ENCODE peak calls at places on chromosomes 13 and 19, in eight cellular contexts. C is thoracic aorta; R is substantia nigra; V is heart right ventricle; X is CD4-positive, alpha-beta memory T cell; Y is right atrium auricular region; U is CD4-positive, CD25-positive, alpha-beta regulatory T cell; N is dorsolateral prefrontal cortex. S is an unnamed sample.
A peak's percentile ranks its signal among the peaks of the same experiment; 100 is the strongest.

GRCh38 chr19:32688315-32688714 is 3.3 kb upstream of the NUDT19 start:
- DNase-seq in C (no peak), R (no peak), V (no peak), X (no peak), Y (no peak), U (no peak), N (no peak), S (no peak)

GRCh38 chr19:3593156-3593555 is 7.9 kb downstream of the GIPC3 start:
- DNase-seq in C (no peak), R (no peak), V (no peak), X (no peak), Y (no peak), U (no peak), N (no peak), S (no peak)

GRCh38 chr13:44853641-44854040 is 135.6 kb downstream of the NUFIP1 start:
- DNase-seq in C (no peak), R (no peak), V (no peak), X (no peak), Y (peak; percentile 16), U (no peak), N (no peak), S (no peak)

GRCh38 chr13:36332986-36333385 is 13.2 kb downstream of the SPART start:
- DNase-seq in C (no peak), R (no peak), V (no peak), X (no peak), Y (no peak), U (no peak), N (no peak), S (no peak)

GRCh38 chr19:46192990-46193650 is 36.4 kb upstream of the IGFL1 start:
- DNase-seq in C (no peak), R (no peak), V (no peak), X (no peak), Y (peak; percentile 80), U (no peak), N (peak; percentile 21), S (no peak)

GRCh38 chr19:31519216-31519615 is 170.0 kb upstream of the TSHZ3 start:
- DNase-seq in C (no peak), R (no peak), V (no peak), X (no peak), Y (peak; percentile 13), U (no peak), N (no peak), S (no peak)

GRCh38 chr13:44309771-44310767 is 63.6 kb upstream of the SERP2 start:
- DNase-seq in C (no peak), R (no peak), V (peak; percentile 54), X (no peak), Y (peak; percentile 68), U (no peak), N (no peak), S (no peak)

GRCh38 chr13:52454459-52454824 is 836 bp upstream of the CKAP2 start:
- DNase-seq in C (no peak), R (no peak), V (no peak), X (peak; percentile 58), Y (no peak), U (no peak), N (no peak), S (no peak)

GRCh38 chr19:16825312-16826168 is 3.7 kb upstream of the SIN3B start:
- DNase-seq in C (no peak), R (no peak), V (peak; percentile 70), X (no peak), Y (peak; percentile 75), U (no peak), N (peak; percentile 62), S (peak; percentile 59)

GRCh38 chr19:6779204-6779603 is 6.7 kb downstream of the VAV1 start:
- DNase-seq in C (no peak), R (no peak), V (no peak), X (no peak), Y (no peak), U (no peak), N (no peak), S (no peak)

GRCh38 chr19:46287585-46287984 is 9.3 kb upstream of the HIF3A start:
- DNase-seq in C (no peak), R (no peak), V (no peak), X (no peak), Y (no peak), U (no peak), N (no peak), S (no peak)

GRCh38 chr13:19634129-19634740 is 776 bp downstream of the MPHOSPH8 start:
- DNase-seq in C (no peak), R (peak; percentile 14), V (no peak), X (no peak), Y (no peak), U (no peak), N (peak; percentile 51), S (no peak)

GRCh38 chr19:13781547-13781946 is 7.3 kb downstream of the C19orf53 start:
- DNase-seq in C (peak; percentile 77), R (no peak), V (peak; percentile 86), X (no peak), Y (peak; percentile 93), U (no peak), N (peak; percentile 43), S (no peak)

GRCh38 chr13:110372676-110373075 is 65.6 kb downstream of the COL4A2 start:
- DNase-seq in C (no peak), R (no peak), V (no peak), X (no peak), Y (no peak), U (no peak), N (no peak), S (no peak)

GRCh38 chr13:113630804-113631203 is 27.2 kb downstream of the ATP4B start:
- DNase-seq in C (no peak), R (no peak), V (no peak), X (no peak), Y (no peak), U (no peak), N (no peak), S (no peak)

GRCh38 chr19:15666186-15666585 is 6.7 kb upstream of the CYP4F12 start:
- DNase-seq in C (no peak), R (no peak), V (no peak), X (no peak), Y (no peak), U (no peak), N (no peak), S (no peak)

GRCh38 chr13:108700421-108701170 is 71.2 kb downstream of the MYO16 start:
- DNase-seq in C (no peak), R (no peak), V (no peak), X (no peak), Y (no peak), U (no peak), N (no peak), S (no peak)

GRCh38 chr19:49559443-49559842 is 20.9 kb downstream of the NOSIP start:
- DNase-seq in C (no peak), R (no peak), V (no peak), X (no peak), Y (no peak), U (no peak), N (no peak), S (no peak)
- H3K27ac ChIP-seq in C (no peak overlapping the region), R (peak overlapping the region; percentile 81), V (no peak overlapping the region), X (peak overlapping the region; percentile 73), Y (no peak overlapping the region), U (peak overlapping the region; percentile 79), N (peak overlapping the region; percentile 85), S (peak overlapping the region; percentile 55)

DNA sequence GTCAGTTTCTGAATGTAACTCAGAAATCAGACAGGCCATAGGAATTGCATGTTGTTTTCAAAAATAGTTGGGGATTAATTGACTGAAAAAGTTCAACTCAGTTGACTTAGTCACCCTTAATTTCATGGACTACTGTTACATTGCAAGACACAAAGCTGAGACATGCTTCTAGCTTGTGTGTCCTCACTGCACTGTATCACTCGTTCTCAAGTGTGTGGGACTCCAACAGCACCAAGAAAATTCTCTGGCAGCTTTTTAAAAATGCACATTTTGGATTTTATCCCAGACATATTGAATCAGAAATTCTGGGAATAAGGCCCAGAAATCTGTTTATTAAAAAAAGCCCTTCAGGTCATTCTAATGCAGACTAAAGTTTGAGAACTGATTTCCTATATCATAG is 1485.4 kb downstream of the PCDH9 start:
- DNase-seq in C (no peak), R (no peak), V (no peak), X (no peak), Y (no peak), U (no peak), N (no peak), S (no peak)
- H3K27ac ChIP-seq in C (no peak overlapping the region), R (no peak overlapping the region), V (no peak overlapping the region), X (no peak overlapping the region), Y (no peak overlapping the region), U (no peak overlapping the region), N (no peak overlapping the region), S (no peak overlapping the region)

GRCh38 chr13:79668353-79668752 is 187.4 kb downstream of the NDFIP2 start:
- DNase-seq in C (no peak), R (no peak), V (no peak), X (no peak), Y (no peak), U (no peak), N (no peak), S (no peak)
- H3K27ac ChIP-seq in C (no peak overlapping the region), R (no peak overlapping the region), V (no peak overlapping the region), X (no peak overlapping the region), Y (no peak overlapping the region), U (no peak overlapping the region), N (no peak overlapping the region), S (no peak overlapping the region)

GRCh38 chr13:50460366-50460765 is 383.1 kb downstream of the DLEU7 start:
- DNase-seq in C (no peak), R (no peak), V (no peak), X (no peak), Y (no peak), U (no peak), N (no peak), S (no peak)

GRCh38 chr13:50459658-50460057 is 383.8 kb downstream of the DLEU7 start:
- DNase-seq in C (no peak), R (no peak), V (no peak), X (no peak), Y (no peak), U (no peak), N (no peak), S (no peak)

GRCh38 chr13:50459046-50459445 is 384.4 kb downstream of the DLEU7 start:
- DNase-seq in C (no peak), R (no peak), V (no peak), X (no peak), Y (no peak), U (no peak), N (no peak), S (no peak)

GRCh38 chr13:50456111-50456510 is 387.4 kb downstream of the DLEU7 start:
- DNase-seq in C (no peak), R (no peak), V (no peak), X (no peak), Y (no peak), U (no peak), N (no peak), S (peak; percentile 9)

DNA sequence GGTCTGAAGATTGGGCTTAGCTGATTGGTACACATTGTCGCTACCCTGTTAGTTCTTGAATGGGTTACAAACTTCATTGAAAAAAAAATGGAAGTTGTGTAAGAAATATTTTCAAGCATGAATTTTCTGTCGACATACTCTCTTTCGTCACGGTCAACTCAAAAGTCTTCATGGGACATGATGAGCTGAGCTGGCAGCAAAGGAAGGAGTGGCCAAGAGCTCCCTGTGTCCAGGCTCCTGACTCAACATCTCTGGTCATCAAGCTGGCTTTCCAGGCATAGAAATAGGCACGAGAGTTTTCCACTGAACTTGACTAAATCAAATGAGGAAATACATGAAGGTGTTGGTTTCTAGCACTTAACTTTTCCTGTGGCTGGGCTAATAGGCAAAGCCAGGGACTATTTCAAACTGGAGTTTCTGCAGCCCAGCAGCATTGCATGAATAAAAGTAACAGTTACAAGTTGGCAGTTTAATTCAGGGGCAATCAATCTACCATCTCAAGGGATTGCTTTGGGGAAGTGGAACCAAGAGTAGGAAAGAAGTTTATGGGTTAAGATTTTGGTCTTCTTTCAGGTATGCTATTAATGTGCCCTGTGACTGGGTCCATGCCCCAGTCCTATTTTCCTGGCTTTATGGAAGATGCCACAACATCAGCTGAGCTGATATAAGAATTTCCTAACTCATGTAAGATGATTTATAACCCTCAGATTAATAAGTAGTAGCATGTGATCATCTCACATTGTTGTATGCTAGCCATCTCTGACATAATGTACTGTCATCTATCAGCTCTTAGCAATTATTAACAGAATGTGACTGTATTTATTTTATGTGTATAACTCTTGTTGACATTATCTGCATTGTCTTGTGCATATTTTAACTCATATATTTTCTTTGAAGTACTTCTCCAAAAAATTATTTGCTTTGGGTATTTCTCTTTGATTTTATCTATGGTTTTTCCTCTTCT is 385.8 kb downstream of the DLEU7 start:
- DNase-seq in C (no peak), R (no peak), V (no peak), X (no peak), Y (no peak), U (no peak), N (no peak), S (no peak)
- H3K27ac ChIP-seq in C (no peak overlapping the region), R (no peak overlapping the region), V (no peak overlapping the region), X (no peak overlapping the region), Y (no peak overlapping the region), U (no peak overlapping the region), N (no peak overlapping the region), S (no peak overlapping the region)